ENCODE peak calls at places on chromosomes 2 and 18, in seven cellular contexts. D is GM03348; S is upper lobe of right lung; Q is ACHN; C is hepatocyte; H is stimulated activated CD4-positive, alpha-beta T cell treated with anti-CD3 and anti-CD28 coated beads, Interleukin-1b, Interleukin-23, amount 100 ng/mL, for 24 hours; G is T-helper 2 cell treated with Interferon-gamma antibody and Interleukin-4, amounts not matched to agents 5 μg/mL and 100 μg/mL, for 36 hours. I is an unnamed sample.

GRCh38 chr2:195961873-195962272 is 106.8 kb downstream of the DNAH7 start:
- DNase-seq in C (no peak), G (no peak), H (no peak), D (no peak), S (no peak), Q (no peak), I (no peak)

GRCh38 chr2:234500394-234501006 is 3.6 kb upstream of the ARL4C start:
- DNase-seq in G (peak), C (peak), H (no peak), S (peak), D (peak), Q (peak), I (peak)

GRCh38 chr2:953975-954686 is 3.5 kb downstream of the SNTG2 start:
- DNase-seq in H (no peak), S (no peak), D (peak), G (no peak), C (no peak), Q (peak), I (peak)

GRCh38 chr2:69915050-69915945 is at the start of gene MXD1:
- DNase-seq in S (no peak), C (peak), H (no peak), G (peak), Q (peak), D (peak), I (peak)

GRCh38 chr2:12389354-12390045 is 327.2 kb upstream of the TRIB2 start:
- DNase-seq in D (peak), H (no peak), G (no peak), C (no peak), Q (no peak), S (no peak), I (peak)

GRCh38 chr2:26587966-26588365 is 53.2 kb downstream of the CIB4 start:
- DNase-seq in C (no peak), G (no peak), S (peak), Q (no peak), D (no peak), H (no peak), I (no peak)

GRCh38 chr2:54641988-54642387 is 81.5 kb upstream of the EML6 start:
- DNase-seq in D (no peak), Q (no peak), C (no peak), H (no peak), S (no peak), G (no peak), I (peak)

GRCh38 chr18:9615973-9616559 is 1.7 kb upstream of the PPP4R1 start:
- DNase-seq in G (no peak), Q (no peak), S (no peak), C (no peak), H (no peak), D (no peak), I (peak)

GRCh38 chr2:75558786-75559428 is 1.8 kb downstream of the EVA1A start:
- DNase-seq in C (no peak), D (peak), S (no peak), Q (peak), G (no peak), H (no peak), I (no peak)

GRCh38 chr2:69465513-69466456 is 28.6 kb upstream of the NFU1 start:
- DNase-seq in D (no peak), G (no peak), C (no peak), H (no peak), Q (no peak), S (no peak), I (no peak)

GRCh38 chr2:174972924-174973323 is 32.3 kb downstream of the CHN1 start:
- DNase-seq in Q (peak), H (no peak), G (no peak), D (peak), S (no peak), C (no peak), I (peak)

GRCh38 chr2:8719528-8719927 is 37.7 kb downstream of the ID2 start:
- DNase-seq in G (no peak), D (peak), Q (no peak), C (no peak), S (no peak), H (no peak), I (no peak)

GRCh38 chr18:79866889-79867574 is 69.3 kb downstream of the KCNG2 start:
- DNase-seq in Q (no peak), G (no peak), H (no peak), S (peak), D (peak), C (no peak), I (no peak)

I was measured in astrocyte of the hippocampus.